ENCODE peak calls at places on chromosomes 1 and 21, in seven cellular contexts. One of them, this sample, is unnamed.

GRCh38 chr1:15799928-15800835 is 7.3 kb downstream of the UQCRHL start:
- DNase-seq in GM23338: peak
- DNase-seq in heart left ventricle: peak
- DNase-seq in fibroblast of lung: peak
- DNase-seq in caudate nucleus: no peak
- DNase-seq in cardiac muscle cell: peak
- DNase-seq in neuronal stem cell: no peak
- DNase-seq in this sample: peak

GRCh38 chr1:66637146-66637545 is 103.2 kb downstream of the SGIP1 start:
- DNase-seq in GM23338: no peak
- DNase-seq in heart left ventricle: no peak
- DNase-seq in fibroblast of lung: peak
- DNase-seq in caudate nucleus: no peak
- DNase-seq in cardiac muscle cell: no peak
- DNase-seq in neuronal stem cell: no peak
- DNase-seq in this sample: no peak

GRCh38 chr1:42006836-42007235 is 88.1 kb upstream of the HIVEP3 start:
- DNase-seq in GM23338: no peak
- DNase-seq in heart left ventricle: no peak
- DNase-seq in fibroblast of lung: peak
- DNase-seq in caudate nucleus: no peak
- DNase-seq in cardiac muscle cell: no peak
- DNase-seq in neuronal stem cell: no peak
- DNase-seq in this sample: no peak

GRCh38 chr1:20124451-20125057 is 5.2 kb upstream of the PLA2G2D start:
- DNase-seq in GM23338: no peak
- DNase-seq in heart left ventricle: no peak
- DNase-seq in fibroblast of lung: peak
- DNase-seq in caudate nucleus: no peak
- DNase-seq in cardiac muscle cell: no peak
- DNase-seq in neuronal stem cell: no peak
- DNase-seq in this sample: no peak

GRCh38 chr1:36390411-36390810 is 4.7 kb upstream of the STK40 start:
- DNase-seq in GM23338: no peak
- DNase-seq in heart left ventricle: no peak
- DNase-seq in fibroblast of lung: no peak
- DNase-seq in caudate nucleus: no peak
- DNase-seq in cardiac muscle cell: no peak
- DNase-seq in neuronal stem cell: no peak
- DNase-seq in this sample: no peak

GRCh38 chr1:50251592-50252165 is 143.0 kb downstream of the ELAVL4 start:
- DNase-seq in GM23338: peak
- DNase-seq in heart left ventricle: no peak
- DNase-seq in fibroblast of lung: no peak
- DNase-seq in caudate nucleus: no peak
- DNase-seq in cardiac muscle cell: no peak
- DNase-seq in neuronal stem cell: peak
- DNase-seq in this sample: peak

GRCh38 chr21:34524671-34525601 is 12.9 kb upstream of the KCNE1 start:
- DNase-seq in GM23338: peak
- DNase-seq in heart left ventricle: no peak
- DNase-seq in fibroblast of lung: peak
- DNase-seq in caudate nucleus: no peak
- DNase-seq in cardiac muscle cell: no peak
- DNase-seq in neuronal stem cell: no peak
- DNase-seq in this sample: peak

GRCh38 chr1:199403421-199404116 is 623.9 kb upstream of the NR5A2 start:
- DNase-seq in GM23338: peak
- DNase-seq in heart left ventricle: no peak
- DNase-seq in fibroblast of lung: peak
- DNase-seq in caudate nucleus: no peak
- DNase-seq in cardiac muscle cell: no peak
- DNase-seq in neuronal stem cell: no peak
- DNase-seq in this sample: no peak

GRCh38 chr1:174406421-174406820 is 41.3 kb upstream of the GPR52 start:
- DNase-seq in GM23338: no peak
- DNase-seq in heart left ventricle: no peak
- DNase-seq in fibroblast of lung: no peak
- DNase-seq in caudate nucleus: no peak
- DNase-seq in cardiac muscle cell: no peak
- DNase-seq in neuronal stem cell: no peak
- DNase-seq in this sample: no peak

GRCh38 chr1:48442864-48443619 is 29.0 kb downstream of the SPATA6 start:
- DNase-seq in GM23338: peak
- DNase-seq in heart left ventricle: no peak
- DNase-seq in fibroblast of lung: no peak
- DNase-seq in caudate nucleus: no peak
- DNase-seq in cardiac muscle cell: peak
- DNase-seq in neuronal stem cell: no peak
- DNase-seq in this sample: no peak

GRCh38 chr1:181033799-181034391 is at the start of gene MR1:
- DNase-seq in GM23338: peak
- DNase-seq in heart left ventricle: no peak
- DNase-seq in fibroblast of lung: peak
- DNase-seq in caudate nucleus: no peak
- DNase-seq in cardiac muscle cell: peak
- DNase-seq in neuronal stem cell: no peak
- DNase-seq in this sample: no peak

GRCh38 chr1:207352560-207352959 is 31.1 kb downstream of the CD55 start:
- DNase-seq in GM23338: no peak
- DNase-seq in heart left ventricle: no peak
- DNase-seq in fibroblast of lung: no peak
- DNase-seq in caudate nucleus: no peak
- DNase-seq in cardiac muscle cell: no peak
- DNase-seq in neuronal stem cell: no peak
- DNase-seq in this sample: no peak

GRCh38 chr1:207313131-207313530 is 8.3 kb upstream of the CD55 start:
- DNase-seq in GM23338: no peak
- DNase-seq in heart left ventricle: no peak
- DNase-seq in fibroblast of lung: no peak
- DNase-seq in caudate nucleus: no peak
- DNase-seq in cardiac muscle cell: no peak
- DNase-seq in neuronal stem cell: no peak
- DNase-seq in this sample: no peak

GRCh38 chr21:45516071-45516670 is 26.1 kb downstream of the SLC19A1 start:
- DNase-seq in GM23338: no peak
- DNase-seq in heart left ventricle: no peak
- DNase-seq in fibroblast of lung: no peak
- DNase-seq in caudate nucleus: no peak
- DNase-seq in cardiac muscle cell: no peak
- DNase-seq in neuronal stem cell: no peak
- DNase-seq in this sample: no peak

GRCh38 chr1:119009300-119009660 is 21.1 kb upstream of the TBX15 start:
- DNase-seq in GM23338: no peak
- DNase-seq in heart left ventricle: no peak
- DNase-seq in fibroblast of lung: no peak
- DNase-seq in caudate nucleus: no peak
- DNase-seq in cardiac muscle cell: no peak
- DNase-seq in neuronal stem cell: no peak
- DNase-seq in this sample: no peak

GRCh38 chr1:154819628-154820590 is 50.2 kb downstream of the KCNN3 start:
- DNase-seq in GM23338: peak
- DNase-seq in heart left ventricle: no peak
- DNase-seq in fibroblast of lung: no peak
- DNase-seq in caudate nucleus: no peak
- DNase-seq in cardiac muscle cell: peak
- DNase-seq in neuronal stem cell: peak
- DNase-seq in this sample: peak

GRCh38 chr1:235999259-235999925 is 65.5 kb downstream of the NID1 start:
- DNase-seq in GM23338: no peak
- DNase-seq in heart left ventricle: peak
- DNase-seq in fibroblast of lung: peak
- DNase-seq in caudate nucleus: no peak
- DNase-seq in cardiac muscle cell: no peak
- DNase-seq in neuronal stem cell: no peak
- DNase-seq in this sample: no peak

GRCh38 chr21:15222711-15223110 is 157.9 kb upstream of the NRIP1 start:
- DNase-seq in GM23338: no peak
- DNase-seq in heart left ventricle: no peak
- DNase-seq in fibroblast of lung: no peak
- DNase-seq in caudate nucleus: no peak
- DNase-seq in cardiac muscle cell: no peak
- DNase-seq in neuronal stem cell: no peak
- DNase-seq in this sample: no peak

GRCh38 chr1:36099681-36100341 is 11.1 kb downstream of the ADPRS start:
- DNase-seq in GM23338: peak
- DNase-seq in heart left ventricle: peak
- DNase-seq in fibroblast of lung: peak
- DNase-seq in caudate nucleus: no peak
- DNase-seq in cardiac muscle cell: peak
- DNase-seq in neuronal stem cell: peak
- DNase-seq in this sample: peak

GRCh38 chr1:227357229-227358078 is 39.2 kb upstream of the CDC42BPA start:
- DNase-seq in GM23338: peak
- DNase-seq in heart left ventricle: peak
- DNase-seq in fibroblast of lung: peak
- DNase-seq in caudate nucleus: no peak
- DNase-seq in cardiac muscle cell: peak
- DNase-seq in neuronal stem cell: no peak
- DNase-seq in this sample: peak

GRCh38 chr1:203308205-203309114 is 3.1 kb downstream of the BTG2 start:
- DNase-seq in GM23338: peak
- DNase-seq in heart left ventricle: no peak
- DNase-seq in fibroblast of lung: no peak
- DNase-seq in caudate nucleus: no peak
- DNase-seq in cardiac muscle cell: no peak
- DNase-seq in neuronal stem cell: no peak
- DNase-seq in this sample: no peak

GRCh38 chr1:22053018-22053860 is 730 bp downstream of the CDC42 start:
- DNase-seq in GM23338: peak
- DNase-seq in heart left ventricle: peak
- DNase-seq in fibroblast of lung: peak
- DNase-seq in caudate nucleus: no peak
- DNase-seq in cardiac muscle cell: peak
- DNase-seq in neuronal stem cell: peak
- DNase-seq in this sample: peak

GRCh38 chr1:6353948-6354658 is 39.5 kb downstream of the ACOT7 start:
- DNase-seq in GM23338: no peak
- DNase-seq in heart left ventricle: peak
- DNase-seq in fibroblast of lung: no peak
- DNase-seq in caudate nucleus: no peak
- DNase-seq in cardiac muscle cell: peak
- DNase-seq in neuronal stem cell: no peak
- DNase-seq in this sample: no peak

GRCh38 chr1:147377263-147378246 is 135.1 kb downstream of the CHD1L start:
- DNase-seq in GM23338: no peak
- DNase-seq in heart left ventricle: no peak
- DNase-seq in fibroblast of lung: no peak
- DNase-seq in caudate nucleus: no peak
- DNase-seq in cardiac muscle cell: no peak
- DNase-seq in neuronal stem cell: no peak
- DNase-seq in this sample: no peak

GRCh38 chr1:59177756-59178155 is 119.1 kb upstream of the FGGY start:
- DNase-seq in GM23338: no peak
- DNase-seq in heart left ventricle: no peak
- DNase-seq in fibroblast of lung: no peak
- DNase-seq in caudate nucleus: no peak
- DNase-seq in cardiac muscle cell: no peak
- DNase-seq in neuronal stem cell: no peak
- DNase-seq in this sample: no peak

GRCh38 chr1:158095737-158096335 is 84.9 kb upstream of the CD1D start:
- DNase-seq in GM23338: peak
- DNase-seq in heart left ventricle: no peak
- DNase-seq in fibroblast of lung: no peak
- DNase-seq in caudate nucleus: no peak
- DNase-seq in cardiac muscle cell: peak
- DNase-seq in neuronal stem cell: no peak
- DNase-seq in this sample: no peak

GRCh38 chr1:78051005-78051404 is 5.2 kb downstream of the GIPC2 start:
- DNase-seq in GM23338: no peak
- DNase-seq in heart left ventricle: no peak
- DNase-seq in fibroblast of lung: no peak
- DNase-seq in caudate nucleus: no peak
- DNase-seq in cardiac muscle cell: no peak
- DNase-seq in neuronal stem cell: no peak
- DNase-seq in this sample: no peak

GRCh38 chr1:225848044-225848955 is 33.9 kb downstream of the TMEM63A start:
- DNase-seq in GM23338: no peak
- DNase-seq in heart left ventricle: peak
- DNase-seq in fibroblast of lung: no peak
- DNase-seq in caudate nucleus: no peak
- DNase-seq in cardiac muscle cell: no peak
- DNase-seq in neuronal stem cell: no peak
- DNase-seq in this sample: peak

GRCh38 chr1:41431490-41432350 is 52.8 kb downstream of the EDN2 start:
- DNase-seq in GM23338: no peak
- DNase-seq in heart left ventricle: peak
- DNase-seq in fibroblast of lung: no peak
- DNase-seq in caudate nucleus: no peak
- DNase-seq in cardiac muscle cell: peak
- DNase-seq in neuronal stem cell: no peak
- DNase-seq in this sample: no peak

GRCh38 chr1:175195281-175195680 is 2.7 kb upstream of the KIAA0040 start:
- DNase-seq in GM23338: no peak
- DNase-seq in heart left ventricle: no peak
- DNase-seq in fibroblast of lung: no peak
- DNase-seq in caudate nucleus: no peak
- DNase-seq in cardiac muscle cell: no peak
- DNase-seq in neuronal stem cell: no peak
- DNase-seq in this sample: no peak

GRCh38 chr1:57254006-57254405 is 169.9 kb downstream of the DAB1 start:
- DNase-seq in GM23338: no peak
- DNase-seq in heart left ventricle: no peak
- DNase-seq in fibroblast of lung: peak
- DNase-seq in caudate nucleus: no peak
- DNase-seq in cardiac muscle cell: no peak
- DNase-seq in neuronal stem cell: no peak
- DNase-seq in this sample: no peak

GRCh38 chr1:28663871-28664470 is 4.6 kb upstream of the GMEB1 start:
- DNase-seq in GM23338: peak
- DNase-seq in heart left ventricle: no peak
- DNase-seq in fibroblast of lung: no peak
- DNase-seq in caudate nucleus: no peak
- DNase-seq in cardiac muscle cell: no peak
- DNase-seq in neuronal stem cell: no peak
- DNase-seq in this sample: no peak

GRCh38 chr1:65174585-65174984 is 26.6 kb downstream of the AK4 start:
- DNase-seq in GM23338: no peak
- DNase-seq in heart left ventricle: peak
- DNase-seq in fibroblast of lung: peak
- DNase-seq in caudate nucleus: no peak
- DNase-seq in cardiac muscle cell: no peak
- DNase-seq in neuronal stem cell: no peak
- DNase-seq in this sample: no peak

GRCh38 chr21:46112731-46113215 is 14.9 kb downstream of the COL6A2 start:
- DNase-seq in GM23338: no peak
- DNase-seq in heart left ventricle: peak
- DNase-seq in fibroblast of lung: no peak
- DNase-seq in caudate nucleus: no peak
- DNase-seq in cardiac muscle cell: no peak
- DNase-seq in neuronal stem cell: no peak
- DNase-seq in this sample: no peak

GRCh38 chr1:108851567-108851966 is 5.3 kb downstream of the AKNAD1 start:
- DNase-seq in GM23338: no peak
- DNase-seq in heart left ventricle: no peak
- DNase-seq in fibroblast of lung: no peak
- DNase-seq in caudate nucleus: no peak
- DNase-seq in cardiac muscle cell: no peak
- DNase-seq in neuronal stem cell: no peak
- DNase-seq in this sample: no peak

GRCh38 chr1:211632117-211632807 is 43.2 kb downstream of the NEK2 start:
- DNase-seq in GM23338: no peak
- DNase-seq in heart left ventricle: no peak
- DNase-seq in fibroblast of lung: peak
- DNase-seq in caudate nucleus: no peak
- DNase-seq in cardiac muscle cell: no peak
- DNase-seq in neuronal stem cell: no peak
- DNase-seq in this sample: no peak

GRCh38 chr1:12359734-12360133 is 129.9 kb downstream of the VPS13D start:
- DNase-seq in GM23338: no peak
- DNase-seq in heart left ventricle: no peak
- DNase-seq in fibroblast of lung: peak
- DNase-seq in caudate nucleus: no peak
- DNase-seq in cardiac muscle cell: peak
- DNase-seq in neuronal stem cell: no peak
- DNase-seq in this sample: no peak

GRCh38 chr1:224632381-224632871 is 16.3 kb downstream of the CNIH3 start:
- DNase-seq in GM23338: no peak
- DNase-seq in heart left ventricle: no peak
- DNase-seq in fibroblast of lung: peak
- DNase-seq in caudate nucleus: no peak
- DNase-seq in cardiac muscle cell: no peak
- DNase-seq in neuronal stem cell: no peak
- DNase-seq in this sample: no peak

This sample was measured in nephron progenitor cell.